ENCODE peak calls at places on chromosome 11, in five cellular contexts. F is hepatocyte, H is PC-3, C is neural progenitor cell, T is GM23248. K is an unnamed sample.
A peak's percentile ranks its signal among the peaks of the same experiment; 100 is the strongest.

GRCh38 chr11:79466411-79466810 is 25.6 kb upstream of the TENM4 start:
- DNase-seq in F (peak; percentile 37), H (peak; percentile 30), C (no peak), T (peak; percentile 59), K (no peak)

GRCh38 chr11:103488579-103488978 is 379.4 kb downstream of the DYNC2H1 start:
- DNase-seq in F (no peak), H (no peak), C (no peak), T (no peak), K (no peak)

GRCh38 chr11:126152152-126152551 is 59.3 kb downstream of the RPUSD4 start:
- DNase-seq in F (no peak), H (no peak), C (no peak), T (no peak), K (no peak)

GRCh38 chr11:35419713-35420333 is 465 bp upstream of the SLC1A2 start:
- DNase-seq in F (no peak), H (no peak), C (peak; percentile 29), T (peak; percentile 52), K (no peak)

GRCh38 chr11:33258631-33259184 is 1.5 kb downstream of the HIPK3 start:
- DNase-seq in F (no peak), H (peak; percentile 38), C (no peak), T (peak; percentile 64), K (peak; percentile 61)

GRCh38 chr11:32751381-32751780 is 43.1 kb downstream of the CCDC73 start:
- DNase-seq in F (no peak), H (no peak), C (no peak), T (no peak), K (no peak)

GRCh38 chr11:62400760-62401159 is 18.1 kb upstream of the SCGB1A1 start:
- DNase-seq in F (peak; percentile 84), H (no peak), C (no peak), T (peak; percentile 95), K (no peak)

GRCh38 chr11:127195791-127196190 is 195.2 kb upstream of the KIRREL3 start:
- DNase-seq in F (no peak), H (no peak), C (no peak), T (no peak), K (no peak)

GRCh38 chr11:18066626-18067025 is 20.6 kb upstream of the TPH1 start:
- DNase-seq in F (no peak), H (no peak), C (no peak), T (peak; percentile 16), K (no peak)

GRCh38 chr11:108985611-108986279 is 320.9 kb downstream of the DDX10 start:
- DNase-seq in F (peak; percentile 8), H (peak; percentile 48), C (no peak), T (peak; percentile 80), K (no peak)

DNA sequence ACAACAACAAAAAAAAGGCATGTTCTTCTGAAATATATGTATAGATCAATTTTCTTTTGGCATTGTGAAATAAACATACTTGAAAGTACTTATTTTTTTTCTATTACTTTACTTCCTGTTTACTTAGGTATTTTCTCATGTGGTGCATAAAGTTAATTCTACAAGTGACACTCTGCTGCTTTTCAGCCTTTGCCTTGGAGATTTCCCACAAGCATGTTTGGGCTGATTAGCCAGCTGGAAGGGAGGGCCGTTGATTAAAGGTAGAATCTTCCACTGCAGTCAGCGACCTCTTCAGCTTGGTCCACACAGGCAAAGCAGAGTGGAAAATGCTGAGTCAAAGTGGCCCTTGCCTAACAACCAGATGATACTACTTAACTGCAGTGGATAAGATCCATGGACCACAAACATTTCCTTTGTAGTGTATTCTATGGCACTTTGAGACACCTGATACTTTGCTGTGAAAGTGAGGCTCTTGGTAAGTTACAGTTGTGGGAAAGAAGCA is 176.0 kb downstream of the ARHGAP42 start:
- DNase-seq in F (peak; percentile 50), H (peak; percentile 43), C (peak; percentile 46), T (peak; percentile 81), K (no peak)
- H2AFZ ChIP-seq in F (no peak overlapping the region), H (no peak overlapping the region), C (no peak overlapping the region), T (peak overlapping the region; percentile 32), K (no peak overlapping the region)

GRCh38 chr11:6988506-6988905 is 31.6 kb downstream of the ZNF214 start:
- DNase-seq in F (no peak), H (no peak), C (no peak), T (peak; percentile 51), K (no peak)

GRCh38 chr11:6995703-6996102 is 24.4 kb downstream of the ZNF214 start:
- DNase-seq in F (no peak), H (no peak), C (no peak), T (no peak), K (no peak)

GRCh38 chr11:6991227-6991626 is 28.9 kb downstream of the ZNF214 start:
- DNase-seq in F (no peak), H (no peak), C (peak; percentile 5), T (no peak), K (no peak)

GRCh38 chr11:6992457-6993431 is 27.4 kb downstream of the ZNF214 start:
- DNase-seq in F (peak; percentile 11), H (peak; percentile 82), C (no peak), T (peak; percentile 93), K (no peak)

DNA sequence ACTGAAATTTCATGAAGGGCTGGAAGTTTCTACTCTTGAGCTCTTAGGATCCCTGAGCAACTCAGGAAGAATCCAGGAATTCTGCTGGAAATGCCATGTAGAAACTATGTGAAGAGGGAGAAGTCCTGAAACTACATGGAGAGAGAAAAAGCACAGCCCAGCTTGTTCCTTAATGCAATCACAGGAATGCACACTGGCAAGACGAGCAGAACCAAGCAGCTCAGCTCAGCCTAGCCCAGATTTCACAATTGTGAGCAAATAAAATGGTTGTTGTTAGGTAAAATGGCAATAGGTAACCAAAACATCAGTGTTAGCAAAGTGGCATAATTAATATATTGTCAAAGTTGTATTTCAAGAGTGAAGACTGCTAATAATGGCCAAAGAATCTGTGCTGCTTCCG is 28.1 kb downstream of the ZNF214 start:
- DNase-seq in F (peak; percentile 4), H (no peak), C (no peak), T (peak; percentile 47), K (no peak)
- TF ChIP-seq EZH2phosphoT487 in F (no peak), H (no peak), C (no peak), T (no peak), K (no peak)

GRCh38 chr11:118911113-118911879 is 14.4 kb downstream of the BCL9L start:
- DNase-seq in F (peak; percentile 88), H (peak; percentile 71), C (peak; percentile 55), T (peak; percentile 88), K (no peak)
- H3K4me1 ChIP-seq in F (peaks cover 86% of the 10 kb centered on the region), H (peaks cover 82% of the 10 kb centered on the region), C (peaks cover 88% of the 10 kb centered on the region), T (peaks cover 70% of the 10 kb centered on the region), K (peaks cover 80% of the 10 kb centered on the region)

GRCh38 chr11:59710136-59710847 is 3.4 kb downstream of the OR10V1 start:
- DNase-seq in F (no peak), H (no peak), C (no peak), T (no peak), K (no peak)

GRCh38 chr11:59707371-59707770 is 6.3 kb downstream of the OR10V1 start:
- DNase-seq in F (no peak), H (no peak), C (no peak), T (no peak), K (no peak)

GRCh38 chr11:59708537-59708936 is 5.1 kb downstream of the OR10V1 start:
- DNase-seq in F (no peak), H (no peak), C (no peak), T (no peak), K (no peak)

GRCh38 chr11:59705281-59705680 is 8.4 kb downstream of the OR10V1 start:
- DNase-seq in F (no peak), H (no peak), C (no peak), T (peak; percentile 17), K (no peak)

GRCh38 chr11:59706518-59707285 is 6.9 kb downstream of the OR10V1 start:
- DNase-seq in F (peak; percentile 54), H (peak; percentile 90), C (no peak), T (peak; percentile 68), K (no peak)
- H2AFZ ChIP-seq in F (no peak overlapping the region), H (no peak overlapping the region), C (no peak overlapping the region), T (no peak overlapping the region), K (no peak overlapping the region)

GRCh38 chr11:60756307-60757032 is at the start of gene MS4A15:
- DNase-seq in F (peak; percentile 38), H (peak; percentile 83), C (peak; percentile 55), T (peak; percentile 14), K (peak; percentile 50)
- TF ChIP-seq EZH2phosphoT487 in F (no peak), H (no peak), C (no peak), T (no peak), K (no peak)

GRCh38 chr11:118209037-118209436 is 15.8 kb downstream of the JAML start:
- DNase-seq in F (no peak), H (no peak), C (no peak), T (no peak), K (no peak)
- H3K4me1 ChIP-seq in F (peaks cover 29% of the 10 kb centered on the region), H (peaks cover 8% of the 10 kb centered on the region), C (peaks cover 47% of the 10 kb centered on the region), T (peaks cover 6% of the 10 kb centered on the region), K (peaks cover 24% of the 10 kb centered on the region)

DNA sequence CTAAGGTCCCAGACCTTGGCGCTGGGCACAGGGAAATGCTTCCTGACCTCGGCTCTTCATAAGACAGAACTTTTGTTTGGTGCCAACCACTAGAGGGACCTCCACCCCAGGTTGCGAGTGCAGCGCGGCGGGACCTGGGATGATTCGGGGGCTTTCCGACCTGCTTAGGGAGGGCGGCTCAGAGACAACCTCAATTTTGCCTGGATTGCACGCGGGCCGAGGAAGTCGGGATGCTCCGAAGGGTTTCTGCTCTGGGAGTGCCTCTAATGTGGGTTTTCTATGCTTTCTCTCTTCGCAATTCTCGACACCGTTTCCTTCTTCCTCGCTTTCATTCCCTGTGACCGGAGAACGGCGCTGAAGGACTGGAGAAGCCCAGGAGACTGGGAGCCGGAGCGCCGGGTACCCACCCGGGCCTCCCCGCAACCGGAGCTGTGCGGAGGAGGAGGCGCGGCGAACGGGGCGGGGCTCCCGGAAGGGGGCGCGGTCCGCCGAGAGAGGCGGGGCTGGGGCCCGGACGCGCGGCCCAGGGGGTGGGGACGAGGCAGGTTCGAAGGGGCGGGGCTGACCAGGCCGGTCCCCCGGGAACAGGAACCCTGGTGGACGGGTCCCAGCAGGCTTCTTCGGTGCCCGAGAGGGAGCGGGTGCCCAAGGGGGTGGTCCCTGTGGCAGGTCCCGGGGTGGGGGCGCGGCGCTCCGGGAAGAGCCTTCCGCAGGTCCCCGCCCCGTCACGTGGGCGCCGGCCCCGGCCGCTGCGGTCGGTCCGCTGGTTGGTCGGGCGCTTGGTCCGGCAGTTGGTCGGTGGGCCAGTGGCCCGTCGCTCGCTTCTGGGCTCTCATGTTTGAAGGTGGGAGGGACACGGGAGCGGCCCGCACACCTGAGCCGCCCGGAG is at the start of gene PPFIBP2:
- DNase-seq in F (peak; percentile 92), H (peak; percentile 64), C (peak; percentile 89), T (peak; percentile 87), K (peak; percentile 86)
- H2AFZ ChIP-seq in F (peak within 1 kb of the TSS; percentile 44), H (peak within 1 kb of the TSS; percentile 100), C (peak within 1 kb of the TSS; percentile 96), T (peak within 1 kb of the TSS; percentile 89), K (peak within 1 kb of the TSS; percentile 68)

DNA sequence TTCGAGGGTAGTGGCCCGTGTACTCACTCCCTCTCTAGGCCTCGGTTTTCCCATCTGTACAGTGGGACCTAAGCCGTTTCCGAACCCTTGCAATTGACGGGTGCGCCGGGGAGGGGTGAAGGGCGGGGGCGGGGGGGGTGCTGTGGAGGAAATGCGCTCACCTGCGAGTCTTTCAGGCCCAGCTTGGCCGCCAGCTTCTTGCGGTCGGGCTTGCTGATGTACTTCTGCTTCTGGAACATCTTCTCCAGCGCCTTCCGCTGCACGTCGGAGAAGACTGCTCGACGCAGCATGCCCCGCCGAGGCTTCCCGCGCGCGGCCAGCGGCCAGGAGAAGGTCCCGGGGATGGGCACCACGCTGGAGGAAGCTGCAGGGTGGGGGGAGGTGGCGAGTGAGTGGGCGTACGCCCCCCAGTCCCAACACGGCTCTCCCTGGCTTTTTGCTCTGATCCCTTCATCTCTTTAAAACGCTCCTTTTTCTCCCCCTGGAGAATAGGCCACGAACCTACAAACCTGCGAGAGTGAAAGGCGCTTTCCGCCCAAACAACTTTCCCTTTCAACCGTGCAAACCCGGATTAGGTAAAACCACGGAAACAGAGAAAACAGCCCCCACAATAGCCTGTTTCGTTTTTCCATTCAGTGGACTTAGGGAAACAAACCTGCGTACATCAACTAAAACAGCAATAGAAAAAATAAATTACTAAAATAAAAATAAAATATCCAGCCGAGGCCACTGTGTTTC is 3.2 kb downstream of the DBX1 start:
- DNase-seq in F (no peak), H (no peak), C (peak; percentile 83), T (no peak), K (no peak)
- TF ChIP-seq EZH2phosphoT487 in F (peak; percentile 74), H (no peak), C (peak; percentile 42), T (peak; percentile 80), K (no peak)

K was measured in OCI-LY7.